ENCODE peak calls at places on chromosomes 6 and 20, in five cellular contexts. One of them, this sample, is unnamed.

GRCh38 chr6:130625825-130626500 is 201.2 kb upstream of the SMLR1 start:
- DNase-seq in GM12878: peak; percentile 53
- DNase-seq in IMR-90: peak; percentile 44
- DNase-seq in SK-N-SH: no peak
- DNase-seq in K562: no peak
- DNase-seq in this sample: no peak

GRCh38 chr20:57660510-57661199 is 40.4 kb upstream of the ZBP1 start:
- DNase-seq in IMR-90: no peak
- DNase-seq in GM12878: no peak
- DNase-seq in K562: no peak
- DNase-seq in SK-N-SH: peak; percentile 4
- DNase-seq in this sample: no peak

GRCh38 chr6:106518748-106519147 is 110.5 kb downstream of the RTN4IP1 start:
- DNase-seq in GM12878: no peak
- DNase-seq in K562: no peak
- DNase-seq in IMR-90: no peak
- DNase-seq in SK-N-SH: no peak
- DNase-seq in this sample: no peak

GRCh38 chr20:16761305-16761829 is 13.2 kb downstream of the OTOR start:
- DNase-seq in GM12878: peak; percentile 19
- DNase-seq in K562: peak; percentile 37
- DNase-seq in IMR-90: peak; percentile 75
- DNase-seq in SK-N-SH: peak; percentile 53
- DNase-seq in this sample: peak; percentile 78

GRCh38 chr6:32370510-32370909 is 1.2 kb downstream of the TSBP1 start:
- DNase-seq in K562: no peak
- DNase-seq in GM12878: no peak
- DNase-seq in IMR-90: no peak
- DNase-seq in SK-N-SH: no peak
- DNase-seq in this sample: peak; percentile 3

GRCh38 chr6:130517444-130517931 is 151.7 kb downstream of the TMEM200A start:
- DNase-seq in K562: no peak
- DNase-seq in GM12878: peak; percentile 76
- DNase-seq in SK-N-SH: no peak
- DNase-seq in IMR-90: peak; percentile 20
- DNase-seq in this sample: no peak

GRCh38 chr6:122454673-122455072 is 16.9 kb downstream of the SERINC1 start:
- DNase-seq in SK-N-SH: no peak
- DNase-seq in GM12878: no peak
- DNase-seq in IMR-90: no peak
- DNase-seq in K562: no peak
- DNase-seq in this sample: no peak

GRCh38 chr20:41149679-41150131 is 12.4 kb downstream of the PLCG1 start:
- DNase-seq in GM12878: no peak
- DNase-seq in K562: peak; percentile 74
- DNase-seq in SK-N-SH: no peak
- DNase-seq in IMR-90: peak; percentile 71
- DNase-seq in this sample: no peak

GRCh38 chr6:35300848-35301247 is 3.2 kb downstream of the DEF6 start:
- DNase-seq in K562: no peak
- DNase-seq in SK-N-SH: no peak
- DNase-seq in IMR-90: no peak
- DNase-seq in GM12878: no peak
- DNase-seq in this sample: no peak

GRCh38 chr6:51929934-51930574 is 157.4 kb downstream of the PKHD1 start:
- DNase-seq in SK-N-SH: no peak
- DNase-seq in K562: no peak
- DNase-seq in IMR-90: no peak
- DNase-seq in GM12878: no peak
- DNase-seq in this sample: no peak

GRCh38 chr6:51930602-51931001 is 156.8 kb downstream of the PKHD1 start:
- DNase-seq in SK-N-SH: no peak
- DNase-seq in K562: no peak
- DNase-seq in IMR-90: no peak
- DNase-seq in GM12878: no peak
- DNase-seq in this sample: no peak

GRCh38 chr6:51928320-51928719 is 159.1 kb downstream of the PKHD1 start:
- DNase-seq in SK-N-SH: no peak
- DNase-seq in K562: no peak
- DNase-seq in IMR-90: no peak
- DNase-seq in GM12878: peak; percentile 40
- DNase-seq in this sample: no peak

GRCh38 chr6:51926125-51926524 is 161.3 kb downstream of the PKHD1 start:
- DNase-seq in GM12878: no peak
- DNase-seq in K562: no peak
- DNase-seq in SK-N-SH: no peak
- DNase-seq in IMR-90: no peak
- DNase-seq in this sample: no peak

DNA sequence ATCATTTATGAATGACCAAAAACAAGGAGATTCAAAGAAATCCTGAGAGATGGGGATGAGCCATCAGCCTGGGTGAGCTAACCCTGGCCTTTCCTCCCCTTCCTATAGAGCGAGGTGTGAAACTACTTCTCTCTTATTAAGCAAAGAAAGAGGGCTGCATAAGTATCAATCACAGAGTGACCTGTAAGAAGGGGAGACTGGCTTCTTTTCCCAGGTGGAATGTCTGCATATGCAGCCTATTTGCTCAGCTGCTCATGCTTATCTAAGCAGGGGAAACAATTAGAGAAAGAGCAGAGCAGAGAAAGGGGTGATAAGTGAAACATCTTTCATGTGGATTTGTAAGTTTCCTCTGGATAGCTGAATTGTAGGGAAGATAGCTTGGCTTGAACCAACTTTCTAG is 160.0 kb downstream of the PKHD1 start:
- DNase-seq in IMR-90: no peak
- DNase-seq in K562: no peak
- DNase-seq in GM12878: no peak
- DNase-seq in SK-N-SH: no peak
- DNase-seq in this sample: no peak
- TF ChIP-seq SMC3 in IMR-90: no peak
- TF ChIP-seq SMC3 in K562: no peak
- TF ChIP-seq SMC3 in GM12878: no peak
- TF ChIP-seq SMC3 in SK-N-SH: no peak
- TF ChIP-seq SMC3 in this sample: no peak

GRCh38 chr20:31719644-31720485 is 2.8 kb downstream of the BCL2L1 start:
- DNase-seq in K562: peak; percentile 15
- DNase-seq in IMR-90: no peak
- DNase-seq in GM12878: no peak
- DNase-seq in SK-N-SH: no peak
- DNase-seq in this sample: peak; percentile 93
- H3K27ac ChIP-seq in K562: peak overlapping the region; percentile 92
- H3K27ac ChIP-seq in IMR-90: peak overlapping the region; percentile 63
- H3K27ac ChIP-seq in GM12878: peak overlapping the region; percentile 93
- H3K27ac ChIP-seq in SK-N-SH: peak overlapping the region; percentile 100
- H3K27ac ChIP-seq in this sample: peak overlapping the region; percentile 96

GRCh38 chr20:32444474-32445220 is 86.5 kb downstream of the ASXL1 start:
- DNase-seq in K562: no peak
- DNase-seq in GM12878: no peak
- DNase-seq in IMR-90: no peak
- DNase-seq in SK-N-SH: no peak
- DNase-seq in this sample: no peak

GRCh38 chr20:32440758-32441078 is 82.6 kb downstream of the ASXL1 start:
- DNase-seq in SK-N-SH: no peak
- DNase-seq in IMR-90: no peak
- DNase-seq in K562: no peak
- DNase-seq in GM12878: no peak
- DNase-seq in this sample: no peak

GRCh38 chr20:32443386-32443974 is 85.3 kb downstream of the ASXL1 start:
- DNase-seq in IMR-90: no peak
- DNase-seq in GM12878: no peak
- DNase-seq in K562: no peak
- DNase-seq in SK-N-SH: no peak
- DNase-seq in this sample: no peak

GRCh38 chr20:32441638-32442037 is 83.5 kb downstream of the ASXL1 start:
- DNase-seq in IMR-90: no peak
- DNase-seq in SK-N-SH: no peak
- DNase-seq in K562: no peak
- DNase-seq in GM12878: no peak
- DNase-seq in this sample: no peak

DNA sequence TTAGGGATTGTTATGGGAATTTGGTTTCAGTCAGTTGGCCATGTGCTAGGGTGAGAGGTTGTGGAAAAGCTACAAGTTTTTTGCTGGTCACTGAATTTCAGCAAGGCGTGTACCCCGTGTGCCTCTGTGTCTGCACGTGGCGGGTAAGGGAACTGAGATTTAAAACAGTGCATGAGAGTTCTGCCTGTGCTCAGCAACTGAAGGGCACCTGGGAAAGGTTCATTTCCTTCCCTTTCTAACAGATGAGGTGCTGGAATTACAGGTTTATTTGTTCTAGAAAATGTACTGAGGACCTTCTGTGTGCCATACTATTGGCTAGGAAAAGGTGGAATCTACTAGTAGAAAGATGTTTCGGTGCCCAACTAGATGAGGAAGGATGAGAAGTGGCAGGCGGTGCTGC is 84.5 kb downstream of the ASXL1 start:
- DNase-seq in SK-N-SH: no peak
- DNase-seq in IMR-90: no peak
- DNase-seq in GM12878: no peak
- DNase-seq in K562: no peak
- DNase-seq in this sample: no peak
- TF ChIP-seq RCOR1 in SK-N-SH: no peak
- TF ChIP-seq RCOR1 in IMR-90: no peak
- TF ChIP-seq RCOR1 in GM12878: no peak
- TF ChIP-seq RCOR1 in K562: no peak
- TF ChIP-seq RCOR1 in this sample: no peak

GRCh38 chr6:10373642-10374359 is 41.1 kb downstream of the TFAP2A start:
- DNase-seq in GM12878: no peak
- DNase-seq in SK-N-SH: no peak
- DNase-seq in IMR-90: peak; percentile 9
- DNase-seq in K562: no peak
- DNase-seq in this sample: peak; percentile 45
- TF ChIP-seq SMC3 in GM12878: no peak
- TF ChIP-seq SMC3 in SK-N-SH: no peak
- TF ChIP-seq SMC3 in IMR-90: no peak
- TF ChIP-seq SMC3 in K562: no peak
- TF ChIP-seq SMC3 in this sample: no peak

GRCh38 chr6:36914227-36914794 is 28.6 kb downstream of the C6orf89 start:
- DNase-seq in GM12878: no peak
- DNase-seq in K562: no peak
- DNase-seq in SK-N-SH: no peak
- DNase-seq in IMR-90: peak; percentile 56
- DNase-seq in this sample: peak; percentile 70
- H3K27ac ChIP-seq in GM12878: no peak overlapping the region
- H3K27ac ChIP-seq in K562: no peak overlapping the region
- H3K27ac ChIP-seq in SK-N-SH: no peak overlapping the region
- H3K27ac ChIP-seq in IMR-90: no peak overlapping the region
- H3K27ac ChIP-seq in this sample: no peak overlapping the region

GRCh38 chr20:47535088-47535487 is 33.4 kb downstream of the NCOA3 start:
- DNase-seq in SK-N-SH: no peak
- DNase-seq in GM12878: no peak
- DNase-seq in K562: peak; percentile 14
- DNase-seq in IMR-90: no peak
- DNase-seq in this sample: no peak
- TF ChIP-seq RCOR1 in SK-N-SH: no peak
- TF ChIP-seq RCOR1 in GM12878: no peak
- TF ChIP-seq RCOR1 in K562: no peak
- TF ChIP-seq RCOR1 in IMR-90: no peak
- TF ChIP-seq RCOR1 in this sample: no peak

GRCh38 chr20:2749343-2749950 is 51.0 kb downstream of the CPXM1 start:
- DNase-seq in GM12878: no peak
- DNase-seq in IMR-90: no peak
- DNase-seq in SK-N-SH: no peak
- DNase-seq in K562: no peak
- DNase-seq in this sample: no peak

GRCh38 chr20:2751868-2752630 is 48.4 kb downstream of the CPXM1 start:
- DNase-seq in SK-N-SH: no peak
- DNase-seq in IMR-90: no peak
- DNase-seq in GM12878: no peak
- DNase-seq in K562: peak; percentile 58
- DNase-seq in this sample: no peak

GRCh38 chr20:2751347-2751867 is 49.0 kb downstream of the CPXM1 start:
- DNase-seq in K562: no peak
- DNase-seq in GM12878: no peak
- DNase-seq in IMR-90: no peak
- DNase-seq in SK-N-SH: no peak
- DNase-seq in this sample: no peak

GRCh38 chr20:2749951-2750342 is 50.5 kb downstream of the CPXM1 start:
- DNase-seq in K562: no peak
- DNase-seq in GM12878: no peak
- DNase-seq in IMR-90: no peak
- DNase-seq in SK-N-SH: no peak
- DNase-seq in this sample: no peak

GRCh38 chr20:2750343-2751251 is 49.8 kb downstream of the CPXM1 start:
- DNase-seq in K562: peak; percentile 38
- DNase-seq in SK-N-SH: no peak
- DNase-seq in IMR-90: peak; percentile 17
- DNase-seq in GM12878: no peak
- DNase-seq in this sample: peak; percentile 71
- TF ChIP-seq SMC3 in K562: no peak
- TF ChIP-seq SMC3 in SK-N-SH: no peak
- TF ChIP-seq SMC3 in IMR-90: no peak
- TF ChIP-seq SMC3 in GM12878: no peak
- TF ChIP-seq SMC3 in this sample: no peak

DNA sequence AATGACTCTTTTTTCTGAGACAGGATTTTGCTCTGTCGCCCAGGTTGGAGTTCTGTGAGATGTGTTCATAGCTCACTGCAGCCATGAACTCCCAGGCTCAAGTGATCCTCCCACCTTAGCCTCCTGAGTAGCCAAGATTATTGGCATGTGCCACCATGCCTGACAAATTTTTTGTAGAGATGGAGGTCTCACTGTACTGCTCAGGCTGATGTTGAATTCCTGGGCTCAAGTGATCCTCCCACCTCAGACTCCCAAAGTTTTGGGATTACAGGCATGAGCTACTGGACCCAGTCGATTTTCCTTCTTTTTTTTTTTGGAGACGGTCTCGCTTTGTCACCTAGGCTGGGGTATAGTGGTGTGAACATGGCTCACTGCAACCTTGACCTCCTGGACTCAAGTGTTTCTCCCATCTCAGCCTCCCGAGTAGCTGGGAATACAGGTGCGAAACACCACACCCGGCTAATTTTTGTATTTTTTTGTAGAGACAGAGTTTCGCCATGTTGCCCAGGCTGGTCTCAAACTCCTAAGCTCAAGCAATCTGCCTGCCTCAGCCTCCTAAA is 24.3 kb downstream of the BCL2L1 start:
- DNase-seq in GM12878: no peak
- DNase-seq in K562: no peak
- DNase-seq in IMR-90: no peak
- DNase-seq in SK-N-SH: no peak
- DNase-seq in this sample: no peak
- H3K27ac ChIP-seq in GM12878: no peak overlapping the region
- H3K27ac ChIP-seq in K562: peak overlapping the region; percentile 51
- H3K27ac ChIP-seq in IMR-90: peak overlapping the region; percentile 74
- H3K27ac ChIP-seq in SK-N-SH: peak overlapping the region; percentile 92
- H3K27ac ChIP-seq in this sample: peak overlapping the region; percentile 95

DNA sequence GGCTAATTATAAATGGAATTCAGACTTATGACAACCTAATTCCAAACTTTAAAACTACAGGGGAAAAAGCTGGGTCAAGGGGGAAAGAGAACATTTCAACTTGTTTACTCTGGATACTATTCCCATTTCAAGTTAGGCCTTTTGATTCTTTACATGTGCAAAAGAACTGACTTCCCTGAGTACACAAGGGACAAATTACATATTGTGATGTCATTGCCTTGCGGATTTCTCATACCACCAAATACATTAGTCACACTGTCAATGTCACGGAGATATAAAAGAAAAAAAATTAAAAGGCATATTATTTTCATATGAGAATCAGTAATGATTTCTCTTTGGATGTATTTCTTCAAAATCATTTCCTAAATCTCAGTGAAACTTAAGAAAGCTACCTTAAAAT is 96.6 kb upstream of the TBX18 start:
- DNase-seq in K562: no peak
- DNase-seq in SK-N-SH: no peak
- DNase-seq in IMR-90: no peak
- DNase-seq in GM12878: no peak
- DNase-seq in this sample: no peak
- TF ChIP-seq RCOR1 in K562: no peak
- TF ChIP-seq RCOR1 in SK-N-SH: no peak
- TF ChIP-seq RCOR1 in IMR-90: no peak
- TF ChIP-seq RCOR1 in GM12878: no peak
- TF ChIP-seq RCOR1 in this sample: no peak

This sample was measured in A549.